ENCODE peak calls at places on chromosomes 6 and 20, in five cellular contexts. U is Panc1; S is CD8-positive, alpha-beta memory T cell; P is Caco-2; X is PC-3. B is an unnamed sample. For H3K27me3 and H3K9me3, the result is how much of the 10 kb centered on the place peaks cover.

GRCh38 chr6:13700232-13700631 is 11.4 kb downstream of the RANBP9 start:
- DNase-seq in X (no peak), U (no peak), P (no peak), S (no peak), B (no peak)

GRCh38 chr6:131761061-131761761 is 46.6 kb upstream of the ENPP1 start:
- DNase-seq in U (no peak), P (no peak), X (peak), S (no peak), B (no peak)

GRCh38 chr6:164039954-164040375 is 625.4 kb downstream of the QKI start:
- DNase-seq in U (no peak), S (peak), X (no peak), P (no peak), B (peak)

GRCh38 chr6:112304680-112305079 is 42.5 kb upstream of the RFPL4B start:
- DNase-seq in U (no peak), X (no peak), P (no peak), S (no peak), B (no peak)

GRCh38 chr20:35618372-35619131 is 2.9 kb downstream of the SPAG4 start:
- DNase-seq in P (no peak), S (peak), X (peak), U (no peak), B (peak)

GRCh38 chr6:53728570-53729194 is 63.1 kb upstream of the KLHL31 start:
- DNase-seq in U (no peak), P (no peak), S (peak), X (peak), B (peak)

GRCh38 chr6:87287251-87287650 is 35.1 kb upstream of the SMIM8 start:
- DNase-seq in P (no peak), U (no peak), S (no peak), X (peak), B (no peak)

GRCh38 chr6:13357551-13358075 is 29.3 kb upstream of the TBC1D7 start:
- DNase-seq in P (no peak), X (no peak), S (no peak), U (no peak), B (no peak)

GRCh38 chr20:32455171-32455900 is 97.2 kb downstream of the ASXL1 start:
- DNase-seq in P (no peak), X (no peak), U (no peak), S (no peak), B (no peak)

GRCh38 chr6:53734473-53735299 is 60.1 kb upstream of the LRRC1 start:
- DNase-seq in S (no peak), P (peak), X (peak), U (peak), B (peak)

GRCh38 chr6:14066782-14067406 is 50.7 kb upstream of the CD83 start:
- DNase-seq in S (peak), X (peak), P (no peak), U (no peak), B (peak)

GRCh38 chr6:39848171-39848570 is 56.0 kb downstream of the DAAM2 start:
- DNase-seq in S (no peak), U (no peak), P (no peak), X (no peak), B (no peak)

GRCh38 chr20:45282700-45283528 is 23.7 kb upstream of the RBPJL start:
- DNase-seq in S (no peak), P (no peak), U (no peak), X (peak), B (no peak)

GRCh38 chr6:84588697-84589080 is 175.7 kb downstream of the TBX18 start:
- DNase-seq in U (no peak), P (no peak), S (no peak), X (no peak), B (no peak)

GRCh38 chr6:52995913-52996685 is 1.0 kb upstream of the GSTA4 start:
- DNase-seq in P (peak), U (peak), S (peak), X (peak), B (peak)

GRCh38 chr6:43817192-43817591 is 47.2 kb downstream of the VEGFA start:
- DNase-seq in P (peak), S (no peak), U (no peak), X (peak), B (no peak)

GRCh38 chr6:6600865-6601264 is 12.3 kb downstream of the LY86 start:
- DNase-seq in U (no peak), S (no peak), P (no peak), X (peak), B (no peak)

GRCh38 chr6:77762386-77762785 is 109.5 kb downstream of the MEI4 start:
- DNase-seq in U (no peak), X (no peak), S (no peak), P (no peak), B (no peak)

GRCh38 chr6:139820191-139820590 is 445.7 kb upstream of the CITED2 start:
- DNase-seq in X (peak), P (no peak), U (no peak), S (no peak), B (no peak)

GRCh38 chr20:50107086-50107645 is 5.8 kb downstream of the UBE2V1 start:
- DNase-seq in X (no peak), U (no peak), S (no peak), P (peak), B (no peak)

GRCh38 chr20:58753929-58754551 is 61.4 kb downstream of the NPEPL1 start:
- DNase-seq in X (no peak), U (no peak), S (no peak), P (no peak), B (no peak)
- H3K27me3 ChIP-seq in X (half or more), U (under half), S (under half), P (under half), B (under half)

GRCh38 chr6:42746452-42747400 is 823 bp upstream of the TBCC start:
- DNase-seq in P (peak), S (peak), X (peak), U (peak), B (peak)

GRCh38 chr6:42745638-42746451 is at the start of gene TBCC:
- DNase-seq in U (peak), S (peak), X (peak), P (peak), B (peak)

GRCh38 chr6:42751055-42751454 is 5.2 kb upstream of the TBCC start:
- DNase-seq in U (no peak), X (no peak), S (no peak), P (no peak), B (no peak)

GRCh38 chr6:42745083-42745637 is 743 bp downstream of the TBCC start:
- DNase-seq in P (peak), X (no peak), S (no peak), U (no peak), B (peak)

GRCh38 chr6:42748241-42748898 is 2.5 kb upstream of the TBCC start:
- DNase-seq in P (no peak), S (no peak), X (no peak), U (no peak), B (no peak)
- H3K4me3 ChIP-seq in P (peak), S (no peak), X (peak), U (peak), B (peak)

DNA sequence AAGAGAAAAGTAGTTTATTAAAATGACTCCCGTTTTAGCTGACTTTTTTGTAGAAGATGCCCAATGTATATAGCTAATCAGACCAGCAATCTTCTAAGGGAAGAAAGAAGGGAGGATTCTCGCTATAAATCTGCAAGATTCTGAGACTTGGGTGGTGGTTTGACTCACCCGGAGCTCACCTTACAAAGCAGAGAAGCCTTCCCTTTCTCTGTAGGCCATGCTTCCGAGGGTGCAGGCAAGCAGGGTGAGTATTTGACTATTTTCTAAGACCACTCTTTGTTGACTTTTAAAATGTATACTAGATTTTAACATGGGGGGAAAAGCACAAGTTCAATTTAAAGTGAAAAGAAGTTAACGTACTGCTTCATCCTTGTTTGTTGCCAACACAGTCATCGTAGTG is 2.7 kb downstream of the OLIG3 start:
- DNase-seq in S (no peak), P (no peak), U (no peak), X (no peak), B (no peak)
- H3K9me3 ChIP-seq in S (under half), P (under half), U (under half), X (under half), B (under half)

GRCh38 chr20:57810511-57811372 is 100.9 kb upstream of the PMEPA1 start:
- DNase-seq in S (no peak), U (no peak), X (peak), P (peak), B (no peak)
- H3K27me3 ChIP-seq in S (under half), U (under half), X (under half), P (under half), B (under half)

DNA sequence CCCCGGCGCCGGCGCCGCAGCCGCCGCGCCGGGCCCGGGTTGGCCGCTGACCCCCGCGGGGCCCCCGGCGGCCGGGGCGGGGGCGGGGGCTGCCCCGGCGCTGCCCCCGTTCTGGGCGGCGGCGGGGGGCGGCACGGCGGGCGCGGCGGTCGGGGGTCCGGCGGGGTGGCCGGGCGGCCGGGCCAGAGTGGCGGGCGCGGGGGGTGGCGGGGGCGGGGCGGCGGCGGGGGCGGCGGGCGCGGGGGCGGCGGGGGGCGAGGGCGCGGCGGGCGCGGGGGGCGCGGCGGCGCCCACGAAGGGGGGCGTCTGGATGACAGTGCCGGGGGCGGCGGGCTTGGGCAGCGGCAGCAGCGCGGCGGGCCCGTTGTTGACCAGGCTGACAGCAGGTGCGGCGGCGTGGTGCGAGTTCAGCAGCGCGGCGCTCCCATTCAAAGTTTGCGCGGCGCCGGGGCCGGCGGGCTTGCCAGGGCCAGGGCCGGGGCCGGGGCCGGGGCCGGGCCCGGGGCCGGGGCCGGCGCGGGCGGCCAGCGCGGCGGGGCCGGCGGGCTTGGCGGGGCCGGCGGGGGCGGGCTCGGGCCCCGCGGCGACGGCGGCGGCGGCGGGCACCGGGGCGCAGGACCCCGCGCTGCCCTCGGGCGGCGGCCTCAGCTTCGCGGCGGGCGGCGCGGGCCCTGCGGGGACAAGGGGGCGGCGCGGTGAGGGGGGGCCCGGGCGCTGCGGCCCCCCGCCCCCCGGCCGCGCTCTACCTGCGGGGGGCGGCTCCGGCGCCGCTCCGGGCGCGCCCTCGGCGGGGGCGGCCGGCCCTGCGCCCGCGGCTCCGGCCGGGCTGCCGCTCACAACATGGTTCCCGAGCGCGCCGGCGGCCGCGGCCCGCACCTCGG is 653 bp downstream of the TAF4 start:
- DNase-seq in S (no peak), P (no peak), X (no peak), U (no peak), B (no peak)
- H3K4me3 ChIP-seq in S (no peak), P (peak), X (peak), U (peak), B (no peak)

GRCh38 chr6:156575361-156575760 is 201.8 kb upstream of the ARID1B start:
- DNase-seq in S (no peak), X (no peak), P (no peak), U (no peak), B (no peak)
- H3K9me3 ChIP-seq in S (under half), X (under half), P (under half), U (under half), B (under half)

DNA sequence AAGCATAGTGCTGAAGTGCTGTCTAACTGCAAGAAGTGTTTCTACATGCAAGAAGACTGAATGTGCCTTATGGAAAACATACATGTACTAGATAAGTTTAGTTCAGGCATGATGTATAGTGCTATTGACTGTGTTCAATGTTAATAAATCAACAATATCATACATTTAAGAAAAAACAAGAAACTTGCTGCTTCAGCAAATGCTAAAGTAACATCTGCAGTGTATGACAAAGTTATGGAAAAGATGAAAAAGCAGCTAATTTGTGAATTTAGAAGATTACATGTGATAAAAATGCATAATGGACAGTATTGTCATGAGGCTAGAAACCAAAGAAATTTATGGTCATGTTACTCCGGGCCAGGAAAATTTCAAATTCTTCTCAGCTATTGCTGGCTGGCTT is 174.9 kb upstream of the SPTLC3 start:
- DNase-seq in P (no peak), X (no peak), S (no peak), U (no peak), B (no peak)
- H3K27me3 ChIP-seq in P (under half), X (half or more), S (under half), U (under half), B (under half)

GRCh38 chr6:35021014-35021413 is 120.1 kb downstream of the TCP11 start:
- DNase-seq in P (no peak), X (no peak), U (no peak), S (no peak), B (no peak)
- H3K4me3 ChIP-seq in P (no peak), X (no peak), U (no peak), S (no peak), B (no peak)

GRCh38 chr20:5312518-5312917 is 4.2 kb downstream of the PROKR2 start:
- DNase-seq in S (no peak), P (no peak), U (no peak), X (no peak), B (no peak)
- H3K9me3 ChIP-seq in S (under half), P (under half), U (under half), X (under half), B (under half)

GRCh38 chr6:98823845-98824162 is 10.6 kb upstream of the POU3F2 start:
- DNase-seq in S (no peak), U (no peak), X (no peak), P (no peak), B (no peak)
- H3K27me3 ChIP-seq in S (under half), U (under half), X (under half), P (under half), B (half or more)

B was measured in CD4-positive, alpha-beta memory T cell.